ENCODE peak calls at places on chromosome 9, in eight cellular contexts. N is Peyer's patch, V is thyroid gland, S is tibial artery, Q is right lobe of liver, F is fibroblast of pulmonary artery, U is left ventricle myocardium inferior, B is progenitor cell of endocrine pancreas. T is an unnamed sample.

GRCh38 chr9:69136781-69137180 is 37.3 kb upstream of the TJP2 start:
- DNase-seq in U (no peak), V (no peak), B (no peak), F (no peak), S (no peak), Q (no peak), N (no peak), T (no peak)

GRCh38 chr9:93261281-93261680 is 77.3 kb downstream of the WNK2 start:
- DNase-seq in V (no peak), B (no peak), Q (no peak), F (no peak), N (peak; percentile 3), U (no peak), S (no peak), T (no peak)

GRCh38 chr9:109471994-109472393 is 26.1 kb downstream of the PTPN3 start:
- DNase-seq in U (no peak), V (no peak), S (no peak), B (no peak), Q (no peak), N (no peak), F (peak; percentile 16), T (no peak)

GRCh38 chr9:114591206-114591853 is 3.8 kb downstream of the ATP6V1G1 start:
- DNase-seq in F (peak; percentile 31), U (no peak), V (no peak), S (no peak), B (no peak), Q (no peak), N (no peak), T (no peak)

GRCh38 chr9:129853614-129854013 is 18.4 kb downstream of the USP20 start:
- DNase-seq in B (no peak), N (no peak), S (no peak), V (peak; percentile 42), U (no peak), Q (no peak), F (no peak), T (no peak)

GRCh38 chr9:132411091-132411508 is 1.1 kb downstream of the CFAP77 start:
- DNase-seq in U (peak; percentile 32), S (no peak), N (peak; percentile 68), V (peak; percentile 65), B (peak; percentile 69), F (peak; percentile 27), Q (no peak), T (no peak)

GRCh38 chr9:129208191-129209091 is 30.4 kb upstream of the IER5L start:
- DNase-seq in F (no peak), Q (no peak), B (no peak), N (peak; percentile 44), S (no peak), U (no peak), V (no peak), T (no peak)

GRCh38 chr9:108869092-108869725 is 7.1 kb downstream of the ACTL7A start:
- DNase-seq in N (no peak), S (no peak), B (no peak), Q (peak; percentile 82), V (peak; percentile 30), U (no peak), F (peak; percentile 42), T (no peak)

GRCh38 chr9:693460-694390 is 147.8 kb upstream of the DMRT1 start:
- DNase-seq in N (no peak), F (peak; percentile 86), B (no peak), V (peak; percentile 51), U (peak; percentile 28), Q (no peak), S (peak; percentile 82), T (no peak)

GRCh38 chr9:117460743-117461142 is 45.9 kb upstream of the ASTN2 start:
- DNase-seq in F (no peak), B (no peak), S (no peak), U (no peak), Q (no peak), V (no peak), N (no peak), T (no peak)

GRCh38 chr9:110095238-110095637 is 112.7 kb downstream of the C9orf152 start:
- DNase-seq in F (peak; percentile 72), S (no peak), B (no peak), Q (no peak), N (no peak), V (peak; percentile 66), U (no peak), T (no peak)

GRCh38 chr9:83449981-83450380 is 88.2 kb downstream of the FRMD3 start:
- DNase-seq in B (no peak), N (no peak), Q (no peak), F (no peak), S (no peak), V (peak; percentile 76), U (no peak), T (no peak)

GRCh38 chr9:93589688-93590087 is 13.3 kb downstream of the PHF2 start:
- DNase-seq in F (no peak), Q (peak; percentile 23), N (no peak), B (no peak), V (peak; percentile 60), U (no peak), S (peak; percentile 31), T (no peak)

GRCh38 chr9:37582548-37583157 is 6.5 kb upstream of the FBXO10 start:
- DNase-seq in S (no peak), B (no peak), Q (no peak), U (no peak), F (peak; percentile 88), N (no peak), V (no peak), T (no peak)

GRCh38 chr9:121498487-121499176 is 1.0 kb downstream of the GGTA1 start:
- DNase-seq in V (peak; percentile 27), U (no peak), Q (no peak), B (no peak), S (peak; percentile 83), F (peak; percentile 67), N (no peak), T (no peak)
- TF ChIP-seq CTCF in V (no peak), U (peak; percentile 19), Q (no peak), B (peak; percentile 1), S (no peak), F (no peak), N (no peak), T (no peak)

GRCh38 chr9:124133752-124134151 is 122.2 kb downstream of the LHX2 start:
- DNase-seq in F (peak; percentile 66), V (no peak), B (no peak), N (no peak), U (no peak), S (peak; percentile 73), Q (peak; percentile 61), T (no peak)
- TF ChIP-seq CTCF in F (peak; percentile 50), V (no peak), B (no peak), N (no peak), U (peak; percentile 44), S (no peak), Q (peak; percentile 52), T (no peak)

GRCh38 chr9:35835216-35835604 is 6.2 kb downstream of the TMEM8B start:
- DNase-seq in Q (no peak), N (no peak), B (no peak), F (no peak), V (peak; percentile 5), S (no peak), U (no peak), T (no peak)
- TF ChIP-seq CTCF in Q (no peak), N (no peak), B (peak; percentile 49), F (peak; percentile 30), V (no peak), S (no peak), U (no peak), T (no peak)

GRCh38 chr9:134423757-134424156 is 97.5 kb downstream of the RXRA start:
- DNase-seq in S (no peak), U (no peak), V (no peak), N (no peak), B (no peak), Q (no peak), F (no peak), T (no peak)
- TF ChIP-seq CTCF in S (no peak), U (no peak), V (no peak), N (no peak), B (no peak), Q (no peak), F (no peak), T (no peak)

GRCh38 chr9:113587471-113588031 is 124.0 kb downstream of the RGS3 start:
- DNase-seq in B (peak; percentile 51), U (peak; percentile 77), S (no peak), Q (no peak), F (peak; percentile 50), N (no peak), V (no peak), T (no peak)
- TF ChIP-seq CTCF in B (peak; percentile 62), U (peak; percentile 73), S (peak; percentile 51), Q (peak; percentile 28), F (peak; percentile 52), N (no peak), V (no peak), T (no peak)

GRCh38 chr9:2119490-2120046 is 104.4 kb downstream of the SMARCA2 start:
- DNase-seq in V (no peak), B (no peak), Q (no peak), F (no peak), U (no peak), N (no peak), S (peak; percentile 89), T (no peak)

GRCh38 chr9:2120926-2121689 is 106.0 kb downstream of the SMARCA2 start:
- DNase-seq in F (peak; percentile 63), V (no peak), B (no peak), U (no peak), Q (no peak), S (no peak), N (no peak), T (no peak)

GRCh38 chr9:2117527-2117926 is 102.4 kb downstream of the SMARCA2 start:
- DNase-seq in F (no peak), S (no peak), N (no peak), V (no peak), U (no peak), B (no peak), Q (no peak), T (no peak)

GRCh38 chr9:2116073-2116472 is 100.9 kb downstream of the SMARCA2 start:
- DNase-seq in U (no peak), V (no peak), F (peak; percentile 16), Q (no peak), N (no peak), S (no peak), B (no peak), T (no peak)
- TF ChIP-seq CTCF in U (peak; percentile 44), V (no peak), F (peak; percentile 48), Q (peak; percentile 32), N (peak; percentile 12), S (no peak), B (peak; percentile 46), T (no peak)

DNA sequence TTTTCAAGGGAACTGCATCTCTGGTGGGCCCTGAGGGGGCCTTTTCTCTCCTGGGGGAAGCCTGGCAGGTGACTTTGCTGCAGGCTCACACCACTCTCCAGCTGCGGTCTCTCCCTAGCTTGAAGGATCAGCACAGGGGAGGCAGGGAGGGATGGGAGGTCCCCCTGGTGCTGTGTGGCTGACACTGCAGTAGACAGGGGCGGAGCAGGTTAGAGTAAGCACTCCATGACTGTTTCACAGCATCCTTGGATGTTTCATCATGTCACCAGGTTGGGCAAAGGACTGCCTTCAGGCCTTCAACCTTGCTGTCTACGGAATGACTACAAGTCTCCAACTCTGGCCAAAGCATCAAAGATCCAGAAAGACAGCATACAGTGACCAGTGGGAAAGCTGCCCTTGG is 470.7 kb downstream of the CDK5RAP2 start:
- DNase-seq in F (no peak), U (no peak), N (no peak), S (no peak), Q (no peak), V (no peak), B (peak; percentile 30), T (no peak)
- TF ChIP-seq CTCF in F (no peak), U (no peak), N (no peak), S (no peak), Q (no peak), V (no peak), B (peak; percentile 62), T (no peak)